ENCODE peak calls at places on chromosomes 1 and 21, in six cellular contexts. R is CD8-positive, alpha-beta memory T cell; I is tibial artery; V is OCI-LY7; X is transverse colon; L is neuronal stem cell. J is an unnamed sample. For H3K4me1, the result is how much of the 10 kb centered on the place peaks cover.

GRCh38 chr1:197799271-197799670 is 24.0 kb upstream of the DENND1B start:
- DNase-seq in R (no peak), I (no peak), V (no peak), X (no peak), L (no peak), J (no peak)

GRCh38 chr1:93516164-93516563 is 68.2 kb downstream of the FNBP1L start:
- DNase-seq in R (no peak), I (no peak), V (no peak), X (no peak), L (no peak), J (no peak)

GRCh38 chr1:72140222-72140621 is 142.1 kb downstream of the NEGR1 start:
- DNase-seq in R (no peak), I (no peak), V (no peak), X (no peak), L (no peak), J (no peak)

GRCh38 chr21:35139382-35139715 is 90.2 kb upstream of the RUNX1 start:
- DNase-seq in R (no peak), I (no peak), V (no peak), X (no peak), L (no peak), J (no peak)

GRCh38 chr1:17276568-17276967 is 27.7 kb downstream of the PADI3 start:
- DNase-seq in R (no peak), I (no peak), V (no peak), X (no peak), L (no peak), J (no peak)

GRCh38 chr1:51541313-51542050 is 22.4 kb upstream of the EPS15 start:
- DNase-seq in R (no peak), I (no peak), V (no peak), X (no peak), L (no peak), J (no peak)

GRCh38 chr1:176199707-176200106 is 7.4 kb downstream of the COP1 start:
- DNase-seq in R (no peak), I (no peak), V (no peak), X (no peak), L (no peak), J (no peak)

GRCh38 chr1:150692720-150693119 is 4.2 kb downstream of the GOLPH3L start:
- DNase-seq in R (no peak), I (no peak), V (no peak), X (no peak), L (no peak), J (no peak)

GRCh38 chr1:32240140-32240951 is 6.7 kb upstream of the FAM167B start:
- DNase-seq in R (peak), I (peak), V (peak), X (peak), L (peak), J (peak)

GRCh38 chr21:15172963-15173362 is 108.2 kb upstream of the NRIP1 start:
- DNase-seq in R (no peak), I (no peak), V (no peak), X (no peak), L (no peak), J (no peak)

GRCh38 chr21:42542196-42542595 is 28.5 kb downstream of the SLC37A1 start:
- DNase-seq in R (no peak), I (no peak), V (no peak), X (no peak), L (no peak), J (no peak)

GRCh38 chr21:42199488-42200463 is 19.2 kb upstream of the ABCG1 start:
- DNase-seq in R (peak), I (no peak), V (peak), X (peak), L (no peak), J (no peak)

GRCh38 chr21:32698286-32698685 is 29.5 kb downstream of the SYNJ1 start:
- DNase-seq in R (no peak), I (no peak), V (no peak), X (no peak), L (no peak), J (peak)

GRCh38 chr1:9869831-9870251 is 40.2 kb downstream of the CTNNBIP1 start:
- DNase-seq in R (no peak), I (no peak), V (no peak), X (peak), L (no peak), J (no peak)

GRCh38 chr1:205500240-205501218 is 3.9 kb upstream of the CDK18 start:
- DNase-seq in R (no peak), I (no peak), V (no peak), X (no peak), L (no peak), J (no peak)

GRCh38 chr21:25573409-25574206 is 33.7 kb downstream of the MRPL39 start:
- DNase-seq in R (peak), I (no peak), V (peak), X (no peak), L (no peak), J (no peak)

GRCh38 chr1:41581216-41582003 is 96.9 kb upstream of the EDN2 start:
- DNase-seq in R (no peak), I (no peak), V (no peak), X (no peak), L (no peak), J (no peak)

GRCh38 chr1:4729108-4729506 is 74.7 kb downstream of the AJAP1 start:
- DNase-seq in R (no peak), I (no peak), V (no peak), X (no peak), L (no peak), J (no peak)

GRCh38 chr1:232274236-232274855 is 355.6 kb downstream of the SIPA1L2 start:
- DNase-seq in R (no peak), I (peak), V (no peak), X (no peak), L (no peak), J (no peak)

GRCh38 chr1:24535021-24535424 is 20.9 kb upstream of the NCMAP start:
- DNase-seq in R (peak), I (no peak), V (peak), X (peak), L (no peak), J (no peak)

GRCh38 chr1:85602536-85602935 is 22.0 kb downstream of the CCN1 start:
- DNase-seq in R (no peak), I (no peak), V (no peak), X (no peak), L (no peak), J (no peak)

GRCh38 chr1:174769961-174770549 is 229.7 kb upstream of the CACYBP start:
- DNase-seq in R (no peak), I (no peak), V (peak), X (no peak), L (peak), J (no peak)

GRCh38 chr1:112388436-112388835 is 7.6 kb upstream of the CTTNBP2NL start:
- DNase-seq in R (no peak), I (no peak), V (no peak), X (no peak), L (no peak), J (no peak)

GRCh38 chr1:7786785-7787184 is 2.7 kb downstream of the PER3 start:
- DNase-seq in R (no peak), I (no peak), V (no peak), X (no peak), L (no peak), J (no peak)

GRCh38 chr1:179447489-179447888 is 81.7 kb downstream of the AXDND1 start:
- DNase-seq in R (no peak), I (no peak), V (peak), X (no peak), L (no peak), J (peak)

GRCh38 chr1:220592714-220593113 is 64.8 kb downstream of the MARK1 start:
- DNase-seq in R (no peak), I (no peak), V (no peak), X (no peak), L (no peak), J (no peak)

GRCh38 chr1:22420456-22421053 is 31.1 kb upstream of the ZBTB40 start:
- DNase-seq in R (peak), I (peak), V (peak), X (peak), L (peak), J (peak)

GRCh38 chr1:14138627-14139026 is 438.6 kb downstream of the PRDM2 start:
- DNase-seq in R (no peak), I (peak), V (no peak), X (no peak), L (no peak), J (no peak)

GRCh38 chr1:225860860-225861441 is 21.2 kb downstream of the TMEM63A start:
- DNase-seq in R (no peak), I (no peak), V (no peak), X (no peak), L (no peak), J (no peak)

GRCh38 chr1:1954831-1955441 is 35.9 kb upstream of the TMEM52 start:
- DNase-seq in R (no peak), I (no peak), V (no peak), X (no peak), L (no peak), J (no peak)

GRCh38 chr1:184189361-184189760 is 137.8 kb downstream of the TSEN15 start:
- DNase-seq in R (no peak), I (no peak), V (no peak), X (no peak), L (no peak), J (no peak)

GRCh38 chr1:14441302-14441741 is 157.2 kb upstream of the KAZN start:
- DNase-seq in R (no peak), I (no peak), V (no peak), X (no peak), L (no peak), J (no peak)

DNA sequence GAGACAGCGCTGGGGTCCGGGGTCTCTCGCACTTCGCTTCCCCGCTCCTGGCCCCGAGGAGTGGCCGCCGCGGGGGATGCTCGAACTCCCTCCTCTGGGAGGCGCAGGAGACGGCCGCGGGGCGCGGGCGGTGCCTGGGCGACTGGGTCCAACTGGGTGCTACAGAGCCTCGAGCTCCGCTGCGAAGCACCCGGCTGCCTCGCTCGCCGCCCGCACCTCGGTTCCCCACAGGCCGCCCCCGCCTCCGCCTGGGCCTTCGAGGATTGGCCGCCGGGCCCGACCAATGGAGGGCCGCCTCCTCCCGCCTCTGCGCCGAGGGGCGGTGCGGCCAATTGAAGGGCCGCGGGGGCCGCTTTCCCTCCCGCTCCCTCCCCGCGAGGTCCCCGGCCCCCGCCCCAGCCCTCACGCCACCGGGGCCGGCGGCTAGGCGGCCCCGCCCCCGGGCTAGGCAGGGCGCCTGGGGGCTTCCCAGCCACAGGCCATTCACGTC is at the start of gene CNN3:
- DNase-seq in R (peak), I (peak), V (no peak), X (peak), L (peak), J (peak)
- H3K4me1 ChIP-seq in R (under half), I (under half), V (under half), X (half or more), L (under half), J (under half)

DNA sequence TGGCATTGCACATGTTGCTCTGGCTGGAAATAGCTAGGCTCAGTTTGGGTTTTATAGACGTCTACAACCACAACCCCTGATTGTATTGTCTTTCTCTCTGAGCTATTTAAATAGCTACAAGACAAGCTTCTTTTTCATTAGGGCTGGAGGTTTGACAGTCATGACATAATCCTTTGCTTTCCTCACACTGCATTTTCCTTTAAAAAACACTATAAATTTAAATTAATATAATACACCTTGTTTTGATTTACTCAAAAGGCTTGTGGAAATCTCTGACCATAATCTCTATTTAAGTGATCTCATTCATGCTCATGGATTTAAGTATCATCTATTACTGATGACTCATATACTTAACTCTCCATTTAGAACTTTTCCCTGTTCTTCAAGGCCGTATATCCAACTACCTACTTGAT is 50.4 kb upstream of the PTGFR start:
- DNase-seq in R (no peak), I (no peak), V (no peak), X (no peak), L (no peak), J (no peak)
- H3K4me1 ChIP-seq in R (under half), I (under half), V (under half), X (under half), L (under half), J (under half)

GRCh38 chr21:45819478-45820170 is 161.9 kb upstream of the COL6A1 start:
- DNase-seq in R (no peak), I (no peak), V (no peak), X (no peak), L (no peak), J (no peak)
- H3K4me1 ChIP-seq in R (under half), I (under half), V (under half), X (under half), L (under half), J (under half)

DNA sequence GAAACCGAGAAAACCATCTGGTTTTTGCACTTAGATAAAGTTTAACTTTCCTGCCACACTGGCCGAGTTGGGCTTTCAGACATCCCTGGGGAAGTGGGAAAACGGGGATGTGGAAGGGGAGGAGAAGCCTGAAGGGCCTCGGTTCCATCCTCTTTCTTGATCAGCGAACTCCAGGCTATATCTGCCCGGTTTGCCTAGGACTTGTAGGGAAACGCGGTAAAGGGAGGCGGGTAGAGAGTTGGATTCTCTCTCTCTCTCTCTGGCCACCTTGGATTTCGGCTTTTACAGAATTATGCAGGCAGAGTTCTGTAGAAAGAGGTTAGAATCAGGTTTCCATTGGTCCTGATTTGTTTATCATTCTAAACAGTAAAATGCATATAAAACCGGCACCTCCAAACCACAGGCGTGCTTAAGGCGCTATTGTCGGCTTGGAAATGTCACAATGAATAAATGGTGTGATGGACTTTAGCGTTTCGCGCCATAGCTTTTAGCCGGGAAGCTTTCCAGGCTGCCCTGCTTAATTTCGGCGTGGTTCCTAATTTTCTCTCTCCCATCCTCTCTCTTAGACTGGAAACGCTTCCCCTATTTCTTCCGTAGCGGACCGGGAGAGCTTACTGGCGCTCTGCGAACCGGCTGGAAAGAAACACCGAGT is 4.4 kb upstream of the LHX8 start:
- DNase-seq in R (no peak), I (no peak), V (no peak), X (no peak), L (peak), J (no peak)
- H3K4me1 ChIP-seq in R (under half), I (under half), V (under half), X (under half), L (under half), J (under half)

GRCh38 chr1:228151170-228151513 is 1.4 kb downstream of the GJC2 start:
- DNase-seq in R (peak), I (peak), V (no peak), X (peak), L (no peak), J (no peak)

GRCh38 chr1:228150458-228151169 is 884 bp downstream of the GJC2 start:
- DNase-seq in R (peak), I (peak), V (no peak), X (peak), L (no peak), J (peak)

GRCh38 chr1:228152097-228152917 is 2.6 kb downstream of the GJC2 start:
- DNase-seq in R (peak), I (peak), V (no peak), X (no peak), L (no peak), J (no peak)

GRCh38 chr1:228152918-228153258 is 3.2 kb downstream of the GJC2 start:
- DNase-seq in R (peak), I (no peak), V (no peak), X (no peak), L (no peak), J (no peak)

GRCh38 chr1:228151526-228151925 is 1.8 kb downstream of the GJC2 start:
- DNase-seq in R (peak), I (peak), V (no peak), X (peak), L (no peak), J (no peak)
- H3K4me1 ChIP-seq in R (under half), I (under half), V (under half), X (under half), L (under half), J (under half)

GRCh38 chr1:19078503-19078902 is 122.0 kb upstream of the IFFO2 start:
- DNase-seq in R (no peak), I (no peak), V (no peak), X (no peak), L (no peak), J (no peak)
- H3K4me1 ChIP-seq in R (under half), I (under half), V (under half), X (under half), L (under half), J (under half)

GRCh38 chr1:19138958-19139581 is 71.0 kb downstream of the UBR4 start:
- DNase-seq in R (no peak), I (no peak), V (no peak), X (no peak), L (no peak), J (no peak)
- H3K4me1 ChIP-seq in R (under half), I (under half), V (under half), X (under half), L (under half), J (under half)

GRCh38 chr1:116501870-116502244 is 69.0 kb downstream of the CD58 start:
- DNase-seq in R (no peak), I (no peak), V (no peak), X (no peak), L (no peak), J (no peak)

GRCh38 chr1:116502915-116503314 is 67.9 kb downstream of the CD58 start:
- DNase-seq in R (no peak), I (no peak), V (no peak), X (no peak), L (no peak), J (no peak)

GRCh38 chr1:116504308-116505156 is 66.3 kb downstream of the CD58 start:
- DNase-seq in R (peak), I (peak), V (peak), X (peak), L (no peak), J (no peak)

GRCh38 chr1:116501041-116501869 is 69.6 kb downstream of the CD58 start:
- DNase-seq in R (no peak), I (no peak), V (no peak), X (peak), L (no peak), J (peak)

DNA sequence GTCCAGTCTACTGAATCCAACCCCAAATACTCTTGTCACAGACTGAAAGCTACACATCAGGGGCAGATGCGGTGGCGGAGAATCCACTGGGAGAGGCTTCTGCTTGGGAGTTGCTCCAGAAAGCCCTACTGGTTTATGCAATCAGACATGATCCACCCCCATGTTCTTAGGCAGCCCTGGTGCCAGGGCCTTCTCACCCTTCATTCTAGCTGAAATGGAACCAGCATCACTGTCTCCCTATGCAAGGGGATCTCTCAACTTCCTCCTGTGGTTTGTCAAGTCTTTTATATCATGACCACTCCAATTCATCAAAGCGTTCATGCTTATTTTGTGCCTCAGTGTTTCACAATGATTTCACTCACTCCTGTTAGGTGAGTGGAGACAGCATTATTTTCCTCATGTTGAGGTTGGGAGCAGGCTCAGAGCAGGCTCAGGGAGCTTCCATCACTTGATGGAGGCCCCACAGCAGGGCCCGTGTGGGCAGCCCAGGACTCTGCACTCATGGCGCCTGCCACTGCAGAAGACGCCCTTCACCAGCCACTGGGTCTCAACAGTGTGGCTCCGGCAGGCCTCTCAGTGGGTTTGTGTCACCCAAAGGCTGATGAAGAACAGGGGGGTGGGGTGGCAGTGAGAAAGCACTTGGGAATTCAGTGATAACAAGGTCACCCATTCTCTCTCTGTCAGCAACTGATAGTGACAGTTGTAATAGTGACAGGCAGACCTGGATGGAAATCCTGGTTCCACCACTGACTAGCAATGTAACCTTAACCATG is 67.1 kb downstream of the CD58 start:
- DNase-seq in R (peak), I (no peak), V (no peak), X (no peak), L (no peak), J (no peak)
- H3K4me1 ChIP-seq in R (half or more), I (under half), V (under half), X (under half), L (under half), J (under half)

J was measured in colonic mucosa.